ENCODE peak calls at places on chromosomes 3 and 15, in nine cellular contexts. W, I, P, U, V, A, K, L and B are unnamed samples.

GRCh38 chr3:16240229-16241023 is 24.3 kb downstream of the DPH3 start:
- DNase-seq in K (no peak), I (no peak), U (no peak), P (no peak), A (no peak), W (no peak), L (no peak), V (peak; percentile 81), B (no peak)

GRCh38 chr3:153448146-153448870 is 286.3 kb downstream of the RAP2B start:
- DNase-seq in P (no peak), L (no peak), I (no peak), U (no peak), V (no peak), A (no peak), W (no peak), K (no peak), B (no peak)

GRCh38 chr15:38598749-38599148 is 34.1 kb upstream of the RASGRP1 start:
- DNase-seq in V (no peak), A (no peak), K (no peak), W (no peak), L (no peak), I (no peak), U (no peak), P (no peak), B (no peak)

GRCh38 chr15:73886717-73887345 is 13.5 kb downstream of the TBC1D21 start:
- DNase-seq in L (no peak), K (no peak), U (no peak), V (no peak), W (no peak), P (no peak), A (no peak), I (no peak), B (no peak)

GRCh38 chr3:185353225-185353624 is 9.7 kb upstream of the MAP3K13 start:
- DNase-seq in P (no peak), A (no peak), K (no peak), I (no peak), U (no peak), L (no peak), W (no peak), V (no peak), B (no peak)

GRCh38 chr15:35851491-35851890 is 305.5 kb upstream of the DPH6 start:
- DNase-seq in I (no peak), K (no peak), W (no peak), A (no peak), L (no peak), V (no peak), U (no peak), P (no peak), B (no peak)

GRCh38 chr3:46184469-46184868 is 23.6 kb downstream of the CCR1 start:
- DNase-seq in P (no peak), A (no peak), U (no peak), V (peak; percentile 64), L (no peak), I (no peak), W (no peak), K (no peak), B (no peak)

GRCh38 chr3:87350367-87351199 is 74.2 kb upstream of the POU1F1 start:
- DNase-seq in P (no peak), L (peak; percentile 61), W (peak; percentile 15), I (peak; percentile 2), V (peak; percentile 47), A (no peak), K (no peak), U (no peak), B (peak; percentile 30)

GRCh38 chr3:132645058-132645457 is 14.6 kb downstream of the ACAD11 start:
- DNase-seq in I (no peak), A (no peak), L (no peak), P (no peak), W (no peak), U (no peak), K (no peak), V (no peak), B (no peak)

GRCh38 chr3:190291994-190292584 is 30.2 kb downstream of the CLDN1 start:
- DNase-seq in A (no peak), I (no peak), P (no peak), W (no peak), U (no peak), V (no peak), L (no peak), K (no peak), B (no peak)

GRCh38 chr3:142337994-142338393 is 109.8 kb downstream of the XRN1 start:
- DNase-seq in W (no peak), V (no peak), L (peak; percentile 9), A (no peak), U (no peak), K (no peak), P (no peak), I (no peak), B (no peak)

DNA sequence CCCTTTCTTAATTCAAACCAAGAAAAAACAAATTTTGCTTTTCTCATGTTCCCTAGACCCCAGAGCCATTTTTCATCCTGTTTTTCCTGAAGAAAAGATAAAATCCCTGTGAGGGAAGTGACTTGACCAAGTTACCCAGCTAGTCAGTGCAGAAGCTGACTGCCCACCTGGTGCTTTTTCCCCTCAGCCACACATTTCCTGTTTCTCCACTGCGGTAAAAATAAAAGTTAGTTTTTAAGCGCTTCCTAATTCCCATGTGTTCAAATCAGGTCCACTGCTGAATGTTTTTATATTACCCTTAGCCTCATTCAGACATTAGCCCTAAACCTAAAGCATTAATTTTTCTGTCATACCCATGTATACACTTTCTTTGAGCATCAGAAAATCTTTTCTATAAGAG is 26.1 kb downstream of the PPP2R3A start:
- DNase-seq in U (no peak), I (no peak), V (no peak), W (no peak), L (no peak), A (no peak), K (no peak), P (no peak), B (no peak)
- H3K27ac ChIP-seq in U (no peak overlapping the region), I (no peak overlapping the region), V (peak overlapping the region; percentile 39), W (no peak overlapping the region), L (no peak overlapping the region), A (no peak overlapping the region), K (peak overlapping the region; percentile 60), P (peak overlapping the region; percentile 39), B (no peak overlapping the region)

GRCh38 chr3:69091389-69092029 is 6.8 kb downstream of the ARL6IP5 start:
- DNase-seq in P (no peak), K (no peak), V (no peak), U (no peak), A (no peak), W (no peak), I (no peak), L (no peak), B (no peak)
- H3K4me3 ChIP-seq in P (no peak overlapping the region), K (no peak overlapping the region), V (no peak overlapping the region), U (no peak overlapping the region), A (peak overlapping the region; percentile 6), W (peak overlapping the region; percentile 40), I (peak overlapping the region; percentile 19), L (no peak overlapping the region), B (no peak overlapping the region)

GRCh38 chr15:82043726-82044372 is 2.0 kb downstream of the MEX3B start:
- DNase-seq in U (peak; percentile 71), W (no peak), I (no peak), A (peak; percentile 17), K (no peak), P (peak; percentile 73), L (no peak), V (no peak), B (no peak)

GRCh38 chr15:82040862-82041261 is 5.0 kb downstream of the MEX3B start:
- DNase-seq in U (no peak), A (no peak), W (no peak), I (no peak), K (no peak), V (no peak), L (peak; percentile 24), P (no peak), B (no peak)

GRCh38 chr15:82043130-82043673 is 2.6 kb downstream of the MEX3B start:
- DNase-seq in P (peak; percentile 66), W (no peak), U (peak; percentile 72), K (no peak), A (no peak), I (no peak), L (no peak), V (no peak), B (no peak)

GRCh38 chr15:82039871-82040270 is 5.9 kb downstream of the MEX3B start:
- DNase-seq in U (no peak), A (no peak), K (no peak), P (no peak), V (no peak), W (no peak), L (no peak), I (no peak), B (no peak)

DNA sequence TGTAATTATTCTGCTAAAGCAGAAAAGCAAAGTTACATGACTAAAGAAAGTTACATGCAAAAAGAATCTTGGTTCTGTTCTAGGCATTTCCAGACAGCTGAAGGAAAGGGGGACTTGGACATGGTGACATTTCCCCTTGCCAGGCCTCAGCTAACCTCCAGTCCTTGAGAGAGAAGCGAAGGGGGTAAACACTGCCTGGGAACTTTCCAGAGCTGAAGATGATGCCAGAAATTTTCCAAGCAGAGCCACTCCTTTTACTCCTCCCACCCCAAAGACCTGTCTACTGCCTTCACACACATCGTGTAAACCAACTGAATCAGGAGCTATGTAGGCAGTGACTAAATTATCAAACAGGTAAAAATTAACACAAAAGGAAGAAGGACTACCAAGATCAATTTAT is 5.4 kb downstream of the MEX3B start:
- DNase-seq in K (no peak), P (no peak), I (no peak), L (no peak), U (no peak), V (peak; percentile 14), A (no peak), W (no peak), B (no peak)
- H3K27ac ChIP-seq in K (no peak overlapping the region), P (no peak overlapping the region), I (no peak overlapping the region), L (no peak overlapping the region), U (no peak overlapping the region), V (no peak overlapping the region), A (no peak overlapping the region), W (no peak overlapping the region), B (no peak overlapping the region)

GRCh38 chr3:191357909-191358308 is 27.6 kb upstream of the UTS2B start:
- DNase-seq in A (no peak), W (no peak), L (no peak), V (no peak), K (no peak), P (no peak), U (no peak), I (no peak), B (no peak)
- H3K4me3 ChIP-seq in A (no peak overlapping the region), W (no peak overlapping the region), L (no peak overlapping the region), V (no peak overlapping the region), K (no peak overlapping the region), P (no peak overlapping the region), U (no peak overlapping the region), I (no peak overlapping the region), B (no peak overlapping the region)

DNA sequence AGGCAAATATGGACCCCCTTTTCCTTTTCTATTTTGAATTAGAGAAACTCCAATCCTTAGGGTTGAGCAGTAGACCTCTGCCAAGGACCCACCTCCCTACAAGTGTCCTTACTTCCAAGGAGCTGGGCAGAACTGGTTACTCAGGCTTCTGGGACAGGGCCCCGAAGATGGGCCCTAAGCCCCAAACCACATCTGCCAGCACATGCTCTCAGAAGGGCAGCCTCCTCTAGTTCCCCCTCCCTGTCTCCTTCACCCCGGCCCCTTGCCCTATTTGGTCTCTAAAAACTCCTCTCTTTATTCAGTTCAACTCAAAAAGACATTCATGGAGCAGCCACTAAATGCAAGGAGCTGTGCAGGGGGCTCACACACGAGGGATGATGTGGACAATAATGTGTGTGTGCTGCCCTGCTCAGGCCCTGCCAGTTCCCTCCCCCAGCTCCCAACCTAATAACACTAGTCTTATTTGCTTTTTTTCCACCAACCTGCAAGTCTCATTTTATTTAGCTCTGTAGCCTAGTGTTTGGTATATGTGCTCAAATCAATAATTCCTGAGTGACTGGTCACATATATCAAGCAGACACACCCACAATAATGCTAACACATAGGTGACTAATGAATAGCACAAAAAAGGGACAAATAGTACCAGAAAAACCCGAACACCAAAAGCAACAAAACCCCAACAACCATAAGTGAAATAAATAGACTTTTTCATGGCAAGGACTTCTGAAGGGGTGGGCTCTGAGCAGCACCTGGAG is 12.2 kb downstream of the ZDHHC3 start:
- DNase-seq in V (no peak), K (no peak), A (no peak), L (no peak), I (no peak), U (no peak), P (no peak), W (no peak), B (no peak)
- H3K27ac ChIP-seq in V (no peak overlapping the region), K (no peak overlapping the region), A (no peak overlapping the region), L (no peak overlapping the region), I (no peak overlapping the region), U (no peak overlapping the region), P (no peak overlapping the region), W (no peak overlapping the region), B (no peak overlapping the region)